ENCODE peak calls at places on chromosomes 7 and 10, in four cellular contexts. G is H1, E is GM12878, A is HepG2. L is an unnamed sample.
A peak's percentile ranks its signal among the peaks of the same experiment; 100 is the strongest.

GRCh38 chr7:80379034-80379433 is 132.8 kb downstream of the GNAT3 start:
- DNase-seq in G (no peak), E (no peak), A (no peak), L (no peak)

GRCh38 chr7:81457858-81458522 is 311.9 kb downstream of the HGF start:
- DNase-seq in G (no peak), E (no peak), A (no peak), L (no peak)

GRCh38 chr10:33142290-33142689 is 184.3 kb upstream of the ITGB1 start:
- DNase-seq in G (no peak), E (no peak), A (no peak), L (no peak)

GRCh38 chr10:27998178-27998953 is 513 bp downstream of the ODAD2 start:
- DNase-seq in G (no peak), E (no peak), A (no peak), L (peak; percentile 33)

GRCh38 chr10:93220315-93221170 is 146.8 kb downstream of the CYP26A1 start:
- DNase-seq in G (no peak), E (no peak), A (no peak), L (no peak)

GRCh38 chr10:79081353-79082034 is 12.7 kb downstream of the ZMIZ1 start:
- DNase-seq in G (no peak), E (no peak), A (no peak), L (no peak)

GRCh38 chr7:157046681-157047080 is 36.2 kb upstream of the MNX1 start:
- DNase-seq in G (no peak), E (no peak), A (no peak), L (no peak)

GRCh38 chr7:137345799-137346449 is 2.4 kb upstream of the PTN start:
- DNase-seq in G (no peak), E (no peak), A (no peak), L (no peak)

GRCh38 chr10:15738237-15738928 is 18.7 kb upstream of the ITGA8 start:
- DNase-seq in G (no peak), E (no peak), A (no peak), L (no peak)

GRCh38 chr7:16708980-16709379 is 44.6 kb upstream of the TSPAN13 start:
- DNase-seq in G (no peak), E (no peak), A (no peak), L (no peak)

GRCh38 chr10:70786799-70787415 is 1.7 kb upstream of the TBATA start:
- DNase-seq in G (no peak), E (no peak), A (no peak), L (no peak)
- H3K4me1 ChIP-seq in G (no peaks in the 10 kb centered on the region), E (no peaks in the 10 kb centered on the region), A (no peaks in the 10 kb centered on the region), L (no peaks in the 10 kb centered on the region)

GRCh38 chr7:131859162-131859821 is 302.9 kb upstream of the PODXL start:
- DNase-seq in G (peak; percentile 38), E (peak; percentile 5), A (peak; percentile 18), L (peak; percentile 71)
- TF ChIP-seq YY1 in G (peak; percentile 59), E (peak; percentile 49), A (no peak), L (no peak)

DNA sequence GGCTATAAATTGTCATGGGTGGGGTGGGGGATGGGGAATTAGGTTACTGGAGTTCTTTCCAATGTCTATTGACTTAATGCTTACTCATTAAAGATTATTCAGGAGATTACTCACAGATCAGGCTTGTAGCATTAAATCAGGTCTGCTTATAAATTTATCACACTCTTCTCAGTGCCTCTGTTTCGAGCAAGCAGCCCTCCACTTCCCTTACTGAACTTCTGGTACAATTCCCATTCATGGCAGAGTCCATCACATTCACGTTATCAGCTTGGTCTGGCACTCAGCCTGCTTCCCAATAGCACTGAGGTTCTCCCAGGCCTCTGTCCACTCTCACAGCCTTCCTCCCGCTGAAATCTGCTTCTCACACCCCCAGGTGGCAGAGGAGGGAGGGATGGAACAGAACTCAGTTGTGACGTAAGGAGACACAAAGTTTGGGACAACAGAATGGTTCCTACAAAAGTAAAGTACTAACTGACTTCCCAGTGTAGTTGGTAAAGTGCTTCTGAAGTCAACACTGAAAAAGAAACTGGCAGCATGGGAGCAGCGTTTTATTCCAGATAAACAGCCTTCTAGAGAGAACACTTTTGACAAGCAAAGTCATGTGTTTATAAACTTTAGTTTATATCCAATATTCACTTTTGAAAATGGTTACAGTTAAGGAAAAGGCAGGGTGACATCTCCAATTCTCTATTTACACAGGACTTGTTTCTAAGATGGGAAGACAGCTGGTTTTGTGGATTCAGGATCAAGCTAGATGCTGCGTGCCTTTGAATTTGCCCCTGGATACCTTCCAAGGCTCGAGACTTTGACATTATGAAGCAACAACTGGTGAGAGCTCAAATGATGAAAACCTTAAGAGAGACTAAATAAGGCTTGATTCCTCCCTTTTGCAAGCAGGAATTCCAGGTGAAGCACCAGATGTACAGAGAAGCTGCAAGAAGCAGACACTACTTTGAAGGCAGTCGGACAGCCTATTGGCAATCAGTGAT is 81.4 kb downstream of the ATXN7L1 start:
- DNase-seq in G (no peak), E (no peak), A (no peak), L (no peak)
- TF ChIP-seq SUZ12 in G (no peak), E (no peak), A (no peak), L (no peak)

GRCh38 chr7:20783716-20784310 is 2.9 kb downstream of the SP8 start:
- DNase-seq in G (no peak), E (no peak), A (no peak), L (no peak)
- H3K4me1 ChIP-seq in G (peaks cover 23% of the 10 kb centered on the region), E (no peaks in the 10 kb centered on the region), A (peaks cover 21% of the 10 kb centered on the region), L (no peaks in the 10 kb centered on the region)